ENCODE peak calls at places on chromosomes 11 and 22, in ten cellular contexts. One of them, this sample, is unnamed.

GRCh38 chr11:40877256-40877655 is 582.2 kb downstream of the LRRC4C start:
- DNase-seq in fibroblast of mammary gland: no peak
- DNase-seq in ascending aorta: no peak
- DNase-seq in A549: no peak
- DNase-seq in SJSA1: peak
- DNase-seq in aorta: no peak
- DNase-seq in lower leg skin: no peak
- DNase-seq in choroid plexus epithelial cell: no peak
- DNase-seq in pancreas: no peak
- DNase-seq in ovary: no peak
- DNase-seq in this sample: no peak

GRCh38 chr11:126080206-126080941 is 17.7 kb upstream of the CDON start:
- DNase-seq in fibroblast of mammary gland: peak
- DNase-seq in ascending aorta: no peak
- DNase-seq in A549: peak
- DNase-seq in SJSA1: no peak
- DNase-seq in aorta: no peak
- DNase-seq in lower leg skin: peak
- DNase-seq in choroid plexus epithelial cell: no peak
- DNase-seq in pancreas: no peak
- DNase-seq in ovary: no peak
- DNase-seq in this sample: no peak

GRCh38 chr11:103631841-103632240 is 404.6 kb upstream of the DDI1 start:
- DNase-seq in fibroblast of mammary gland: peak
- DNase-seq in ascending aorta: no peak
- DNase-seq in A549: no peak
- DNase-seq in SJSA1: no peak
- DNase-seq in aorta: no peak
- DNase-seq in lower leg skin: no peak
- DNase-seq in choroid plexus epithelial cell: no peak
- DNase-seq in pancreas: no peak
- DNase-seq in ovary: no peak
- DNase-seq in this sample: no peak

GRCh38 chr22:41290262-41291221 is 4.6 kb upstream of the RANGAP1 start:
- DNase-seq in fibroblast of mammary gland: peak
- DNase-seq in ascending aorta: no peak
- DNase-seq in A549: no peak
- DNase-seq in SJSA1: peak
- DNase-seq in aorta: no peak
- DNase-seq in lower leg skin: no peak
- DNase-seq in choroid plexus epithelial cell: peak
- DNase-seq in pancreas: no peak
- DNase-seq in ovary: no peak
- DNase-seq in this sample: no peak

GRCh38 chr11:79344765-79345164 is 96.1 kb downstream of the TENM4 start:
- DNase-seq in fibroblast of mammary gland: no peak
- DNase-seq in ascending aorta: no peak
- DNase-seq in A549: no peak
- DNase-seq in SJSA1: no peak
- DNase-seq in aorta: no peak
- DNase-seq in lower leg skin: no peak
- DNase-seq in choroid plexus epithelial cell: no peak
- DNase-seq in pancreas: no peak
- DNase-seq in ovary: no peak
- DNase-seq in this sample: no peak

GRCh38 chr11:111575748-111576147 is 26.5 kb upstream of the SIK2 start:
- DNase-seq in fibroblast of mammary gland: no peak
- DNase-seq in ascending aorta: no peak
- DNase-seq in A549: no peak
- DNase-seq in SJSA1: no peak
- DNase-seq in aorta: no peak
- DNase-seq in lower leg skin: no peak
- DNase-seq in choroid plexus epithelial cell: no peak
- DNase-seq in pancreas: no peak
- DNase-seq in ovary: no peak
- DNase-seq in this sample: no peak

GRCh38 chr22:46738642-46738960 is 549 bp upstream of the CERK start:
- DNase-seq in fibroblast of mammary gland: no peak
- DNase-seq in ascending aorta: no peak
- DNase-seq in A549: no peak
- DNase-seq in SJSA1: no peak
- DNase-seq in aorta: peak
- DNase-seq in lower leg skin: no peak
- DNase-seq in choroid plexus epithelial cell: no peak
- DNase-seq in pancreas: no peak
- DNase-seq in ovary: no peak
- DNase-seq in this sample: no peak

GRCh38 chr11:1933416-1934325 is 13.5 kb upstream of the MRPL23 start:
- DNase-seq in fibroblast of mammary gland: no peak
- DNase-seq in ascending aorta: no peak
- DNase-seq in A549: no peak
- DNase-seq in SJSA1: no peak
- DNase-seq in aorta: peak
- DNase-seq in lower leg skin: no peak
- DNase-seq in choroid plexus epithelial cell: no peak
- DNase-seq in pancreas: peak
- DNase-seq in ovary: no peak
- DNase-seq in this sample: no peak

GRCh38 chr11:12111482-12112149 is 1.2 kb downstream of the MICAL2 start:
- DNase-seq in fibroblast of mammary gland: no peak
- DNase-seq in ascending aorta: no peak
- DNase-seq in A549: no peak
- DNase-seq in SJSA1: no peak
- DNase-seq in aorta: peak
- DNase-seq in lower leg skin: no peak
- DNase-seq in choroid plexus epithelial cell: peak
- DNase-seq in pancreas: no peak
- DNase-seq in ovary: no peak
- DNase-seq in this sample: no peak

GRCh38 chr11:12112731-12113130 is 2.3 kb downstream of the MICAL2 start:
- DNase-seq in fibroblast of mammary gland: no peak
- DNase-seq in ascending aorta: no peak
- DNase-seq in A549: no peak
- DNase-seq in SJSA1: no peak
- DNase-seq in aorta: peak
- DNase-seq in lower leg skin: no peak
- DNase-seq in choroid plexus epithelial cell: no peak
- DNase-seq in pancreas: no peak
- DNase-seq in ovary: no peak
- DNase-seq in this sample: no peak

GRCh38 chr11:12113294-12113693 is 2.9 kb downstream of the MICAL2 start:
- DNase-seq in fibroblast of mammary gland: no peak
- DNase-seq in ascending aorta: no peak
- DNase-seq in A549: no peak
- DNase-seq in SJSA1: no peak
- DNase-seq in aorta: peak
- DNase-seq in lower leg skin: no peak
- DNase-seq in choroid plexus epithelial cell: peak
- DNase-seq in pancreas: no peak
- DNase-seq in ovary: no peak
- DNase-seq in this sample: no peak

GRCh38 chr11:12110714-12111481 is 508 bp downstream of the MICAL2 start:
- DNase-seq in fibroblast of mammary gland: no peak
- DNase-seq in ascending aorta: no peak
- DNase-seq in A549: no peak
- DNase-seq in SJSA1: peak
- DNase-seq in aorta: peak
- DNase-seq in lower leg skin: no peak
- DNase-seq in choroid plexus epithelial cell: peak
- DNase-seq in pancreas: peak
- DNase-seq in ovary: no peak
- DNase-seq in this sample: no peak

GRCh38 chr11:12112150-12112520 is 1.7 kb downstream of the MICAL2 start:
- DNase-seq in fibroblast of mammary gland: no peak
- DNase-seq in ascending aorta: no peak
- DNase-seq in A549: no peak
- DNase-seq in SJSA1: no peak
- DNase-seq in aorta: peak
- DNase-seq in lower leg skin: no peak
- DNase-seq in choroid plexus epithelial cell: no peak
- DNase-seq in pancreas: no peak
- DNase-seq in ovary: no peak
- DNase-seq in this sample: no peak
- H3K4me3 ChIP-seq in fibroblast of mammary gland: peak
- H3K4me3 ChIP-seq in ascending aorta: peak
- H3K4me3 ChIP-seq in A549: peak
- H3K4me3 ChIP-seq in SJSA1: no peak
- H3K4me3 ChIP-seq in aorta: peak
- H3K4me3 ChIP-seq in lower leg skin: no peak
- H3K4me3 ChIP-seq in choroid plexus epithelial cell: peak
- H3K4me3 ChIP-seq in pancreas: no peak
- H3K4me3 ChIP-seq in ovary: peak
- H3K4me3 ChIP-seq in this sample: peak

GRCh38 chr11:12516387-12517110 is 139.2 kb downstream of the PARVA start:
- DNase-seq in fibroblast of mammary gland: no peak
- DNase-seq in ascending aorta: no peak
- DNase-seq in A549: no peak
- DNase-seq in SJSA1: no peak
- DNase-seq in aorta: no peak
- DNase-seq in lower leg skin: no peak
- DNase-seq in choroid plexus epithelial cell: no peak
- DNase-seq in pancreas: no peak
- DNase-seq in ovary: no peak
- DNase-seq in this sample: no peak

GRCh38 chr11:12518606-12519385 is 141.4 kb downstream of the PARVA start:
- DNase-seq in fibroblast of mammary gland: no peak
- DNase-seq in ascending aorta: no peak
- DNase-seq in A549: no peak
- DNase-seq in SJSA1: no peak
- DNase-seq in aorta: no peak
- DNase-seq in lower leg skin: peak
- DNase-seq in choroid plexus epithelial cell: no peak
- DNase-seq in pancreas: no peak
- DNase-seq in ovary: no peak
- DNase-seq in this sample: no peak

GRCh38 chr11:12517306-12517705 is 139.9 kb downstream of the PARVA start:
- DNase-seq in fibroblast of mammary gland: no peak
- DNase-seq in ascending aorta: no peak
- DNase-seq in A549: no peak
- DNase-seq in SJSA1: no peak
- DNase-seq in aorta: no peak
- DNase-seq in lower leg skin: no peak
- DNase-seq in choroid plexus epithelial cell: no peak
- DNase-seq in pancreas: no peak
- DNase-seq in ovary: no peak
- DNase-seq in this sample: no peak

GRCh38 chr11:12512826-12513395 is 135.5 kb downstream of the PARVA start:
- DNase-seq in fibroblast of mammary gland: no peak
- DNase-seq in ascending aorta: no peak
- DNase-seq in A549: no peak
- DNase-seq in SJSA1: no peak
- DNase-seq in aorta: no peak
- DNase-seq in lower leg skin: no peak
- DNase-seq in choroid plexus epithelial cell: no peak
- DNase-seq in pancreas: no peak
- DNase-seq in ovary: no peak
- DNase-seq in this sample: no peak

DNA sequence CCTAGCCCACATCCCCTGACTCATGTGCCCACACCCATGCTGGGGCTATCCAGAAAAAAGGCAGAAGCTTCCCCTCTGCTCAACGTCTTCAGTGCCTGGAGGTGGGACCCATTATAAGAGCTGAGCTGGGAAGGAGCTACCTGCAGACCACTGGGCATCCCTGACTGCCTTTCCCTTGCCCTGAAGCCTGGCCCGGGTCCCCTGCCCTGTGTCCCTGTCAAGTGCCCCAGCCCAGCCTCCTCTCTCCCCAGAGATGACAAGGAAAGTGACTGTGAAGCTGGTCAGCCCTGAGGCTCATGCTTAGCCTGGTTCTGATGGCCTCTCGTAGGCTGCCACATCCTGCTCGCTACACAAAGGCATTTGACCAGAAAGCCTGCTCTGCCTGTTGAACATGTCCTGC is 140.4 kb downstream of the PARVA start:
- DNase-seq in fibroblast of mammary gland: no peak
- DNase-seq in ascending aorta: no peak
- DNase-seq in A549: no peak
- DNase-seq in SJSA1: no peak
- DNase-seq in aorta: no peak
- DNase-seq in lower leg skin: no peak
- DNase-seq in choroid plexus epithelial cell: no peak
- DNase-seq in pancreas: no peak
- DNase-seq in ovary: no peak
- DNase-seq in this sample: no peak
- H3K4me3 ChIP-seq in fibroblast of mammary gland: no peak
- H3K4me3 ChIP-seq in ascending aorta: no peak
- H3K4me3 ChIP-seq in A549: no peak
- H3K4me3 ChIP-seq in SJSA1: no peak
- H3K4me3 ChIP-seq in aorta: no peak
- H3K4me3 ChIP-seq in lower leg skin: no peak
- H3K4me3 ChIP-seq in choroid plexus epithelial cell: no peak
- H3K4me3 ChIP-seq in pancreas: no peak
- H3K4me3 ChIP-seq in ovary: no peak
- H3K4me3 ChIP-seq in this sample: no peak

DNA sequence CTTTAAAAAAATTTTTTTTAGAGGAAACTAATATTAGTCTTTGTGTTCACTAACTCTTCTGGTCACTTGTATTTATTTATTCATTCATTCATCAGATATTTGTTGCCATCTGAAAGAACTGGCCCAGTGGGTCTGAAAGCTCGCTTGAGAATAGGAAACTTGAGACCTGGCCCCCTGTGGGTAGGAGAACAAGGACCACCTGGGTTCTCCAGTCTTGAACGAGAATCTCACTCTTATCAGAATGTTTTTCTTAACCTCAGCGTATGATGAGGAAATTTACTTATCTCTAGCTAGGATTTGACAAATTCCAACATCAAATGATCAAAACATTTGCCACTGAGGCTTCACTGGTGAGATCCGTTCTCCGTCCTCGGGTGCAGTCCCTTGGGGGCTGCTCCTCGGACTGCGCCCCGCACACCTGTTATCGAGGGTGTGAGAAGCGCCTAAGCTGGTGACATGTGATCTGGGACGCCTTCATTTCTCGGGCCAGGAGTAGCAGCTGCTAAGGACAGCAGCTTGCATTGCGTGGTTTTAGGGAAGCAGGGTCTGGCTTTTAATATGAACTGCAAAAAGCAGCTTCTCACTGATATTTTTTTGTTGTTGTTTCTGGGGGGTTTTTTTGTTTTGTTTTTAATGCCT is 6.3 kb downstream of the C22orf31 start:
- DNase-seq in fibroblast of mammary gland: no peak
- DNase-seq in ascending aorta: no peak
- DNase-seq in A549: no peak
- DNase-seq in SJSA1: no peak
- DNase-seq in aorta: no peak
- DNase-seq in lower leg skin: no peak
- DNase-seq in choroid plexus epithelial cell: no peak
- DNase-seq in pancreas: no peak
- DNase-seq in ovary: no peak
- DNase-seq in this sample: no peak
- H3K4me3 ChIP-seq in fibroblast of mammary gland: no peak
- H3K4me3 ChIP-seq in ascending aorta: no peak
- H3K4me3 ChIP-seq in A549: no peak
- H3K4me3 ChIP-seq in SJSA1: no peak
- H3K4me3 ChIP-seq in aorta: no peak
- H3K4me3 ChIP-seq in lower leg skin: no peak
- H3K4me3 ChIP-seq in choroid plexus epithelial cell: no peak
- H3K4me3 ChIP-seq in pancreas: no peak
- H3K4me3 ChIP-seq in ovary: no peak
- H3K4me3 ChIP-seq in this sample: no peak

GRCh38 chr11:17719028-17719939 is at the start of gene MYOD1:
- DNase-seq in fibroblast of mammary gland: peak
- DNase-seq in ascending aorta: no peak
- DNase-seq in A549: no peak
- DNase-seq in SJSA1: no peak
- DNase-seq in aorta: no peak
- DNase-seq in lower leg skin: no peak
- DNase-seq in choroid plexus epithelial cell: no peak
- DNase-seq in pancreas: peak
- DNase-seq in ovary: no peak
- DNase-seq in this sample: peak

GRCh38 chr11:17719940-17720795 is 797 bp downstream of the MYOD1 start:
- DNase-seq in fibroblast of mammary gland: peak
- DNase-seq in ascending aorta: no peak
- DNase-seq in A549: no peak
- DNase-seq in SJSA1: no peak
- DNase-seq in aorta: no peak
- DNase-seq in lower leg skin: no peak
- DNase-seq in choroid plexus epithelial cell: peak
- DNase-seq in pancreas: peak
- DNase-seq in ovary: no peak
- DNase-seq in this sample: no peak

GRCh38 chr11:17722000-17722643 is 2.8 kb downstream of the MYOD1 start:
- DNase-seq in fibroblast of mammary gland: peak
- DNase-seq in ascending aorta: no peak
- DNase-seq in A549: peak
- DNase-seq in SJSA1: no peak
- DNase-seq in aorta: no peak
- DNase-seq in lower leg skin: no peak
- DNase-seq in choroid plexus epithelial cell: peak
- DNase-seq in pancreas: no peak
- DNase-seq in ovary: no peak
- DNase-seq in this sample: no peak

GRCh38 chr11:17721242-17721999 is 2.0 kb downstream of the MYOD1 start:
- DNase-seq in fibroblast of mammary gland: no peak
- DNase-seq in ascending aorta: no peak
- DNase-seq in A549: no peak
- DNase-seq in SJSA1: no peak
- DNase-seq in aorta: no peak
- DNase-seq in lower leg skin: no peak
- DNase-seq in choroid plexus epithelial cell: no peak
- DNase-seq in pancreas: peak
- DNase-seq in ovary: no peak
- DNase-seq in this sample: no peak

GRCh38 chr11:17720796-17721171 is 1.4 kb downstream of the MYOD1 start:
- DNase-seq in fibroblast of mammary gland: no peak
- DNase-seq in ascending aorta: no peak
- DNase-seq in A549: no peak
- DNase-seq in SJSA1: no peak
- DNase-seq in aorta: no peak
- DNase-seq in lower leg skin: no peak
- DNase-seq in choroid plexus epithelial cell: no peak
- DNase-seq in pancreas: peak
- DNase-seq in ovary: no peak
- DNase-seq in this sample: no peak
- H3K4me3 ChIP-seq in fibroblast of mammary gland: no peak
- H3K4me3 ChIP-seq in ascending aorta: no peak
- H3K4me3 ChIP-seq in A549: peak
- H3K4me3 ChIP-seq in SJSA1: no peak
- H3K4me3 ChIP-seq in aorta: no peak
- H3K4me3 ChIP-seq in lower leg skin: no peak
- H3K4me3 ChIP-seq in choroid plexus epithelial cell: no peak
- H3K4me3 ChIP-seq in pancreas: no peak
- H3K4me3 ChIP-seq in ovary: no peak
- H3K4me3 ChIP-seq in this sample: peak